ENCODE peak calls at places on chromosomes 7 and 10, in four cellular contexts. A, I, L and C are unnamed samples.
A peak's percentile ranks its signal among the peaks of the same experiment; 100 is the strongest.

GRCh38 chr10:61779950-61780659 is 117.4 kb downstream of the CABCOCO1 start:
- DNase-seq in A (no peak), L (no peak), I (no peak), C (peak; percentile 62)

GRCh38 chr7:106009511-106010226 is 46.6 kb downstream of the CDHR3 start:
- DNase-seq in I (peak; percentile 82), A (peak; percentile 95), L (peak; percentile 65), C (peak; percentile 68)

GRCh38 chr7:21253740-21254687 is 173.9 kb upstream of the SP4 start:
- DNase-seq in L (no peak), I (peak; percentile 11), A (no peak), C (peak; percentile 26)

GRCh38 chr10:31754803-31755624 is 173.6 kb downstream of the ARHGAP12 start:
- DNase-seq in I (no peak), L (no peak), A (no peak), C (peak; percentile 53)

GRCh38 chr10:111240348-111240747 is 163.5 kb downstream of the ADRA2A start:
- DNase-seq in I (no peak), L (no peak), A (no peak), C (no peak)

GRCh38 chr10:101031796-101032636 is 982 bp downstream of the SFXN3 start:
- DNase-seq in A (peak; percentile 92), L (no peak), I (peak; percentile 74), C (no peak)

GRCh38 chr7:10070899-10071298 is 902.8 kb upstream of the PHF14 start:
- DNase-seq in A (no peak), L (no peak), I (no peak), C (no peak)

GRCh38 chr10:43854042-43854441 is 205.4 kb upstream of the ZNF32 start:
- DNase-seq in A (no peak), L (no peak), I (no peak), C (no peak)

GRCh38 chr7:24703296-24703695 is 54.0 kb downstream of the GSDME start:
- DNase-seq in L (no peak), I (no peak), A (no peak), C (no peak)

GRCh38 chr7:142459557-142459963 is 201.7 kb upstream of the PRSS58 start:
- DNase-seq in I (peak; percentile 38), L (no peak), A (no peak), C (peak; percentile 75)

GRCh38 chr7:150685219-150686029 is at the start of gene GIMAP2:
- DNase-seq in A (no peak), I (peak; percentile 40), L (no peak), C (no peak)

GRCh38 chr10:5510281-5511072 is 11.1 kb upstream of the CALML5 start:
- DNase-seq in A (peak; percentile 29), I (no peak), L (no peak), C (no peak)

GRCh38 chr7:38311329-38311937 is 38.0 kb upstream of the TARP start:
- DNase-seq in L (no peak), A (peak; percentile 83), I (no peak), C (no peak)

GRCh38 chr7:15977663-15978062 is 291.2 kb upstream of the MEOX2 start:
- DNase-seq in A (no peak), I (no peak), L (no peak), C (no peak)

GRCh38 chr7:134637934-134638719 is 8.5 kb upstream of the BPGM start:
- DNase-seq in I (peak; percentile 15), A (no peak), L (no peak), C (no peak)